ENCODE peak calls at places on chromosomes 5 and 9, in nine cellular contexts. O, W, U, N, M, H, E, X and Q are unnamed samples. For H3K9me3, the result is how much of the 10 kb centered on the place peaks cover.

GRCh38 chr5:159993194-159993593 is 15.7 kb upstream of the TTC1 start:
- DNase-seq in U (no peak), X (no peak), M (no peak), E (no peak), O (no peak), W (no peak), N (no peak), H (no peak), Q (no peak)

GRCh38 chr5:75286211-75286773 is 49.6 kb upstream of the ANKRD31 start:
- DNase-seq in O (no peak), E (no peak), W (no peak), M (no peak), U (no peak), H (no peak), N (no peak), X (no peak), Q (no peak)

GRCh38 chr9:99181206-99181605 is 40.5 kb downstream of the ALG2 start:
- DNase-seq in U (no peak), W (no peak), N (no peak), H (no peak), M (no peak), X (no peak), E (no peak), O (no peak), Q (no peak)

GRCh38 chr5:143552680-143553079 is 149.2 kb upstream of the NR3C1 start:
- DNase-seq in X (no peak), W (no peak), N (no peak), H (no peak), E (no peak), M (no peak), O (no peak), U (no peak), Q (no peak)

GRCh38 chr5:157471709-157472108 is 11.7 kb downstream of the NIPAL4 start:
- DNase-seq in O (no peak), U (peak), H (peak), E (peak), X (no peak), N (peak), M (no peak), W (no peak), Q (no peak)

GRCh38 chr9:78777747-78778146 is 480.8 kb downstream of the PSAT1 start:
- DNase-seq in N (peak), O (no peak), M (no peak), U (no peak), X (no peak), E (no peak), H (peak), W (no peak), Q (no peak)

GRCh38 chr5:142110046-142110531 is 1.5 kb downstream of the NDFIP1 start:
- DNase-seq in U (peak), X (peak), E (peak), W (no peak), M (peak), N (no peak), O (no peak), H (no peak), Q (no peak)

GRCh38 chr5:82375488-82376294 is 97.5 kb upstream of the RPS23 start:
- DNase-seq in M (no peak), U (no peak), O (no peak), N (no peak), W (no peak), E (no peak), X (no peak), H (no peak), Q (no peak)

GRCh38 chr9:110241491-110242321 is 14.6 kb downstream of the TXN start:
- DNase-seq in O (no peak), W (no peak), X (no peak), E (peak), U (no peak), M (no peak), N (no peak), H (no peak), Q (no peak)

GRCh38 chr5:8050616-8051015 is 181.7 kb downstream of the MTRR start:
- DNase-seq in H (no peak), M (no peak), N (no peak), U (no peak), X (no peak), E (no peak), O (no peak), W (no peak), Q (no peak)

GRCh38 chr9:19269582-19269981 is 39.1 kb downstream of the DENND4C start:
- DNase-seq in X (no peak), O (no peak), H (no peak), E (no peak), N (no peak), W (no peak), U (no peak), M (no peak), Q (no peak)

GRCh38 chr5:82174919-82175219 is 103.3 kb downstream of the RPS23 start:
- DNase-seq in N (no peak), X (no peak), O (no peak), M (no peak), E (no peak), H (no peak), W (no peak), U (no peak), Q (no peak)

GRCh38 chr5:60649288-60649917 is 50.6 kb downstream of the DEPDC1B start:
- DNase-seq in H (no peak), N (no peak), U (peak), O (peak), M (peak), W (no peak), X (no peak), E (peak), Q (no peak)

GRCh38 chr5:93599427-93600146 is 16.6 kb downstream of the NR2F1 start:
- DNase-seq in M (no peak), N (peak), O (no peak), E (peak), H (peak), X (no peak), W (no peak), U (no peak), Q (no peak)

GRCh38 chr5:138488481-138488945 is 23.2 kb downstream of the EGR1 start:
- DNase-seq in U (no peak), O (no peak), E (peak), H (no peak), N (no peak), X (no peak), M (no peak), W (no peak), Q (no peak)

GRCh38 chr5:167995844-167996400 is 295.5 kb upstream of the WWC1 start:
- DNase-seq in X (no peak), M (no peak), H (no peak), N (no peak), O (no peak), W (no peak), E (no peak), U (no peak), Q (no peak)

GRCh38 chr5:18281947-18282557 is 647.8 kb downstream of the TAF11L14 start:
- DNase-seq in U (peak), X (no peak), N (peak), M (no peak), E (peak), H (no peak), W (no peak), O (peak), Q (no peak)

GRCh38 chr9:130780865-130781504 is 54.1 kb upstream of the ABL1 start:
- DNase-seq in W (no peak), N (no peak), X (no peak), H (no peak), O (peak), E (peak), M (no peak), U (peak), Q (no peak)

GRCh38 chr9:129323376-129323998 is 145.4 kb upstream of the IER5L start:
- DNase-seq in W (no peak), U (no peak), N (no peak), X (no peak), M (no peak), H (no peak), O (no peak), E (no peak), Q (no peak)

GRCh38 chr9:110659891-110660541 is 8.6 kb upstream of the MUSK start:
- DNase-seq in U (no peak), H (no peak), E (peak), M (no peak), O (no peak), W (no peak), X (no peak), N (no peak), Q (no peak)

GRCh38 chr5:169003721-169004481 is 297.0 kb downstream of the SLIT3 start:
- DNase-seq in H (no peak), E (no peak), N (peak), O (no peak), X (no peak), U (no peak), W (no peak), M (no peak), Q (no peak)

GRCh38 chr5:58787982-58788381 is 205.1 kb downstream of the RAB3C start:
- DNase-seq in X (no peak), O (no peak), U (no peak), N (no peak), W (no peak), E (no peak), H (no peak), M (no peak), Q (no peak)

GRCh38 chr5:60677831-60678664 is 21.9 kb downstream of the DEPDC1B start:
- DNase-seq in W (peak), H (no peak), X (no peak), M (peak), O (no peak), N (peak), E (peak), U (peak), Q (no peak)

GRCh38 chr9:128479262-128479661 is 23.5 kb downstream of the ODF2 start:
- DNase-seq in U (no peak), X (no peak), M (no peak), O (no peak), H (no peak), N (no peak), E (no peak), W (no peak), Q (no peak)

GRCh38 chr9:103245369-103245768 is 250.2 kb downstream of the CYLC2 start:
- DNase-seq in N (no peak), U (no peak), O (no peak), H (no peak), E (no peak), X (no peak), M (no peak), W (no peak), Q (no peak)

GRCh38 chr5:125200842-125201373 is 454.5 kb upstream of the ZNF608 start:
- DNase-seq in U (no peak), M (no peak), N (no peak), W (no peak), H (no peak), O (no peak), X (no peak), E (no peak), Q (no peak)

GRCh38 chr5:137073192-137073591 is 425.9 kb downstream of the SPOCK1 start:
- DNase-seq in M (no peak), H (no peak), N (no peak), X (no peak), U (no peak), W (no peak), E (peak), O (no peak), Q (no peak)

GRCh38 chr5:166505086-166505485 is 1786.4 kb upstream of the WWC1 start:
- DNase-seq in X (no peak), N (no peak), E (no peak), M (no peak), W (no peak), H (no peak), O (no peak), U (no peak), Q (no peak)

GRCh38 chr9:137381501-137382443 is 41.2 kb downstream of the EXD3 start:
- DNase-seq in U (no peak), E (no peak), X (no peak), N (no peak), M (no peak), W (no peak), O (no peak), H (peak), Q (peak)

GRCh38 chr9:85716031-85716877 is 25.5 kb downstream of the AGTPBP1 start:
- DNase-seq in H (no peak), M (peak), U (no peak), O (no peak), N (no peak), X (no peak), W (no peak), E (no peak), Q (no peak)

GRCh38 chr9:129637673-129638439 is 4.1 kb downstream of the ASB6 start:
- DNase-seq in U (no peak), E (no peak), H (no peak), M (no peak), N (no peak), X (no peak), O (no peak), W (no peak), Q (no peak)

GRCh38 chr9:133609311-133610098 is at the start of gene FAM163B:
- DNase-seq in W (peak), O (no peak), U (peak), E (peak), H (peak), X (no peak), M (no peak), N (peak), Q (no peak)

GRCh38 chr5:91383956-91384300 is 811 bp upstream of the ARRDC3 start:
- DNase-seq in E (no peak), W (no peak), M (peak), O (no peak), X (peak), U (no peak), N (peak), H (no peak), Q (no peak)

GRCh38 chr5:90136952-90137528 is 272.5 kb downstream of the CETN3 start:
- DNase-seq in X (no peak), U (no peak), E (no peak), M (no peak), H (no peak), O (no peak), N (no peak), W (no peak), Q (no peak)

GRCh38 chr9:35500130-35500748 is 10.3 kb downstream of the RUSC2 start:
- DNase-seq in E (no peak), O (no peak), M (no peak), W (no peak), H (no peak), X (no peak), U (no peak), N (no peak), Q (no peak)
- H3K9me3 ChIP-seq in E (under half), O (under half), M (under half), W (under half), H (under half), X (under half), U (under half), N (under half), Q (under half)

GRCh38 chr5:147174671-147175070 is 60.2 kb upstream of the STK32A start:
- DNase-seq in U (no peak), O (no peak), H (no peak), M (no peak), W (no peak), X (no peak), E (no peak), N (no peak), Q (no peak)

GRCh38 chr5:147179555-147180147 is 55.2 kb upstream of the STK32A start:
- DNase-seq in M (no peak), W (no peak), H (no peak), X (no peak), U (no peak), N (no peak), O (no peak), E (no peak), Q (no peak)

GRCh38 chr5:147176422-147176821 is 58.4 kb upstream of the STK32A start:
- DNase-seq in E (no peak), U (no peak), M (no peak), X (no peak), O (no peak), W (no peak), H (no peak), N (no peak), Q (no peak)

GRCh38 chr5:147175516-147176097 is 59.2 kb upstream of the STK32A start:
- DNase-seq in U (no peak), W (no peak), E (no peak), M (no peak), X (no peak), O (no peak), H (no peak), N (no peak), Q (no peak)

GRCh38 chr5:147177125-147177840 is 57.5 kb upstream of the STK32A start:
- DNase-seq in O (no peak), W (no peak), X (no peak), E (peak), M (no peak), U (no peak), H (no peak), N (no peak), Q (no peak)
- H3K27ac ChIP-seq in O (no peak), W (no peak), X (no peak), E (no peak), M (no peak), U (no peak), H (no peak), N (no peak), Q (no peak)

GRCh38 chr5:34854459-34855174 is 15.7 kb downstream of the TTC23L start:
- DNase-seq in X (no peak), O (no peak), U (no peak), M (peak), E (no peak), N (peak), W (no peak), H (no peak), Q (no peak)
- H3K9me3 ChIP-seq in X (under half), O (under half), U (under half), M (under half), E (under half), N (under half), W (under half), H (under half), Q (under half)

GRCh38 chr5:56075361-56075760 is 80.6 kb upstream of the IL6ST start:
- DNase-seq in U (no peak), H (no peak), N (no peak), W (no peak), E (peak), O (no peak), M (no peak), X (no peak), Q (no peak)
- H3K27ac ChIP-seq in U (peak), H (no peak), N (no peak), W (no peak), E (peak), O (no peak), M (no peak), X (no peak), Q (no peak)

DNA sequence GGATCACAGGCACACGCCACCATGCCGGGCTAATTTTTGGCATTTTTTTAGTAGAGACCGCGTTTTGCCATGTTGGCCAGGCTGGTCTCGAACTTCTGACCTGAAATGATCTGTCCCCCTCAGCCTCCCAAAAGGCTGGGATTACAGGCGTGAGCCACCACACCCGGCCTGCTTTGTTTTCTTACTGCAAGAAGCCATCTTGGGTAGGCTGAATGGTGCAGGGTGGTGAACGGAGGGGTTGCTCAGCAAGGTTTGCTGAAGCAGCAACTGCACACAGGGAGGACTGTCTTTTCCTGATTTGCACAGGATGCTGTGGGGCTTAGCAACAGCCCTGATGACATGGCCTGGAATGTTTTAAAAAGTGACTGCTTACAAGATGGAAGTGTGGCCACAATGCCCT is 10.7 kb downstream of the ZNF354B start:
- DNase-seq in O (no peak), N (no peak), U (no peak), M (no peak), W (no peak), X (no peak), E (no peak), H (no peak), Q (no peak)
- H3K9me3 ChIP-seq in O (under half), N (under half), U (half or more), M (under half), W (under half), X (under half), E (under half), H (under half), Q (under half)

DNA sequence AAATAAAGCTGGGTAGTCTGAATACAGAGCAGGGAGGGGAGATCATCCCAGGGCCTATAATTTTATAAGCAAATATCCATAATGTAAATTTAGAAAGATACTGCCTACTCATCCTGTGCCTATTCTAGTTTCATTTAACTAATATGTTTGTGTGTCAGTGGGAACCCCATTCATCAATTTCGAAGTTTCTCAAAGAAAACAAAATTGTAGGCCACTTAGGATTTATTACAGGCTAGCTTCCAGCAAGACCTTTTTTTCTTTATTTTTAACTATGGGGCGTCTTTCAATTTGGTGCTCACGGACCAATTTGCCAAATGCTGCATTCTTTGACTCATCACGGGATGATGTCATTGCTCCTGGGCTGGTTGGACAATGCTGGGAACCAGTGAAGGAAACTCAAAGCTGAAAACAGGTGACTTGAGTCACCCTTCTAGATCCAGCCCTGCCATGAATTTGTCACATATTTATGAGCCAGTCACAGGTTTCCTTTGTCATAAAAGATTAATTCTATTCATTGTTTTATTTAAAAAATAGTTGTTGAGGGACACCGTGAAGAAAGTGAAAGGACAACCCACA is 13.4 kb downstream of the PCSK5 start:
- DNase-seq in U (peak), W (no peak), M (no peak), E (peak), H (no peak), O (no peak), N (no peak), X (no peak), Q (no peak)
- H3K27ac ChIP-seq in U (no peak), W (no peak), M (no peak), E (no peak), H (no peak), O (no peak), N (no peak), X (no peak), Q (no peak)